ENCODE peak calls at places on chromosomes 6 and 20, in six cellular contexts. N is epithelial cell of esophagus, H is HepG2, S is IMR-90, L is astrocyte of the cerebellum, X is HL-60. Q is an unnamed sample.

GRCh38 chr6:150231456-150231855 is 88.6 kb downstream of the PPP1R14C start:
- DNase-seq in N (peak; percentile 65), H (no peak), S (peak; percentile 57), L (no peak), X (no peak), Q (no peak)

GRCh38 chr20:3339571-3339970 is 67.9 kb downstream of the DNAAF9 start:
- DNase-seq in N (no peak), H (no peak), S (no peak), L (no peak), X (no peak), Q (no peak)

GRCh38 chr20:3729811-3730550 is 2.5 kb upstream of the HSPA12B start:
- DNase-seq in N (no peak), H (no peak), S (no peak), L (no peak), X (no peak), Q (no peak)

GRCh38 chr6:74459260-74459659 is 746.6 kb downstream of the COL12A1 start:
- DNase-seq in N (no peak), H (peak; percentile 3), S (peak; percentile 46), L (no peak), X (no peak), Q (no peak)

GRCh38 chr6:14729186-14729871 is 516.5 kb upstream of the JARID2 start:
- DNase-seq in N (no peak), H (no peak), S (no peak), L (no peak), X (no peak), Q (no peak)

GRCh38 chr6:3835055-3835731 is 14.0 kb upstream of the FAM50B start:
- DNase-seq in N (peak; percentile 17), H (peak; percentile 91), S (no peak), L (no peak), X (no peak), Q (no peak)

GRCh38 chr6:5302995-5303622 is 41.8 kb downstream of the FARS2 start:
- DNase-seq in N (peak; percentile 85), H (peak; percentile 73), S (peak; percentile 5), L (peak; percentile 9), X (peak; percentile 69), Q (no peak)

GRCh38 chr6:11171952-11172351 is 60.4 kb upstream of the ERVFRD-1 start:
- DNase-seq in N (no peak), H (no peak), S (no peak), L (no peak), X (no peak), Q (no peak)

GRCh38 chr6:111472933-111473435 is 10.0 kb downstream of the REV3L start:
- DNase-seq in N (no peak), H (no peak), S (no peak), L (no peak), X (no peak), Q (no peak)

GRCh38 chr6:7541175-7542064 is at the start of gene DSP:
- DNase-seq in N (peak; percentile 96), H (peak; percentile 96), S (no peak), L (no peak), X (no peak), Q (no peak)

GRCh38 chr6:33297406-33297955 is 1.3 kb downstream of the RGL2 start:
- DNase-seq in N (peak; percentile 83), H (no peak), S (no peak), L (no peak), X (peak; percentile 34), Q (no peak)

GRCh38 chr20:8811801-8812594 is 256.9 kb upstream of the PLCB4 start:
- DNase-seq in N (no peak), H (no peak), S (no peak), L (no peak), X (no peak), Q (no peak)
- TF ChIP-seq CTCF in N (no peak), H (no peak), S (no peak), L (no peak), X (no peak), Q (no peak)

GRCh38 chr20:44056010-44056698 is 130.8 kb downstream of the JPH2 start:
- DNase-seq in N (peak; percentile 34), H (peak; percentile 61), S (no peak), L (no peak), X (peak; percentile 79), Q (no peak)
- TF ChIP-seq CTCF in N (peak; percentile 37), H (peak; percentile 82), S (peak; percentile 36), L (peak; percentile 54), X (peak; percentile 48), Q (peak; percentile 36)

GRCh38 chr6:28537065-28537464 is 11.4 kb downstream of the GPX5 start:
- DNase-seq in N (peak; percentile 52), H (no peak), S (peak; percentile 5), L (no peak), X (no peak), Q (no peak)

GRCh38 chr6:28530777-28531176 is 5.1 kb downstream of the GPX5 start:
- DNase-seq in N (no peak), H (no peak), S (no peak), L (no peak), X (no peak), Q (no peak)

GRCh38 chr6:28534880-28535279 is 9.2 kb downstream of the GPX5 start:
- DNase-seq in N (no peak), H (no peak), S (no peak), L (no peak), X (no peak), Q (no peak)

GRCh38 chr6:28531479-28532128 is 5.9 kb downstream of the GPX5 start:
- DNase-seq in N (no peak), H (peak; percentile 18), S (no peak), L (no peak), X (no peak), Q (no peak)
- TF ChIP-seq CTCF in N (no peak), H (peak; percentile 52), S (no peak), L (no peak), X (no peak), Q (no peak)

DNA sequence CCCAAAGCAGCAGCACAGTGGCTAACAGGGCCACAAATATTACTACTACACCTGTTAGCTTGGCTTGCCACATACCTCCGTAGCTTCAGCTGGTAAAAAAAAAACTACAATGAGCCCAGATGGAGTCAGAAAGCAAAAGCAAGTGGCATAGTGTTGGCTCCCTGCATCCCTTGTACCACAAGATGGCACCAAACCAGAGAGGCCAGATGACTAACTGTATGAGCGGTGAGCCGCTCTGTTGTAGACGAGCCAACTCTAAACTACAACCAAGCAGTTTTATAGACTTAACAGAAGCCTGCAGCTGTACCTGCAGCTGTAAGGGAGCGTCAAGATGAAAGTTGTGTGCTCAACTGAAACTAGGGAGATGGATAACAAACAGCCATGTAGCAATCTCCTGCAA is 84.5 kb upstream of the MCHR2 start:
- DNase-seq in N (peak; percentile 63), H (peak; percentile 20), S (peak; percentile 19), L (no peak), X (no peak), Q (no peak)
- TF ChIP-seq CTCF in N (peak; percentile 67), H (peak; percentile 42), S (peak; percentile 31), L (peak; percentile 39), X (no peak), Q (peak; percentile 82)

GRCh38 chr20:38387953-38388352 is 41.7 kb downstream of the LBP start:
- DNase-seq in N (no peak), H (no peak), S (no peak), L (no peak), X (no peak), Q (no peak)
- TF ChIP-seq CTCF in N (peak; percentile 4), H (peak; percentile 44), S (no peak), L (no peak), X (no peak), Q (no peak)